ENCODE peak calls at places on chromosomes 3 and 15, in five cellular contexts. X, Y, B, Z and O are unnamed samples.
A peak's percentile ranks its signal among the peaks of the same experiment; 100 is the strongest.

GRCh38 chr3:152941825-152942224 is 106.9 kb downstream of the P2RY1 start:
- DNase-seq in X (no peak), Y (no peak), B (no peak), Z (no peak), O (no peak)

GRCh38 chr3:50241163-50241562 is 5.2 kb downstream of the GNAI2 start:
- DNase-seq in X (no peak), Y (no peak), B (no peak), Z (no peak), O (no peak)

GRCh38 chr15:92315595-92316211 is 78.0 kb upstream of the ST8SIA2 start:
- DNase-seq in X (no peak), Y (no peak), B (no peak), Z (no peak), O (no peak)

GRCh38 chr3:105780114-105780513 is 88.7 kb downstream of the CBLB start:
- DNase-seq in X (no peak), Y (no peak), B (no peak), Z (no peak), O (no peak)

GRCh38 chr15:90075420-90076289 is 26.6 kb downstream of the IDH2 start:
- DNase-seq in X (no peak), Y (no peak), B (no peak), Z (peak; percentile 97), O (no peak)

GRCh38 chr3:68614087-68614486 is 318.3 kb downstream of the TAFA4 start:
- DNase-seq in X (no peak), Y (no peak), B (no peak), Z (no peak), O (no peak)

GRCh38 chr3:134938024-134938525 is 143.0 kb downstream of the EPHB1 start:
- DNase-seq in X (no peak), Y (no peak), B (no peak), Z (no peak), O (no peak)

GRCh38 chr15:57533062-57533735 is 58.5 kb upstream of the MYZAP start:
- DNase-seq in X (no peak), Y (no peak), B (no peak), Z (no peak), O (no peak)

GRCh38 chr3:146187334-146187950 is 26.5 kb upstream of the PLOD2 start:
- DNase-seq in X (no peak), Y (no peak), B (no peak), Z (no peak), O (no peak)

GRCh38 chr3:64691051-64691450 is 3.3 kb upstream of the ADAMTS9 start:
- DNase-seq in X (no peak), Y (no peak), B (no peak), Z (peak; percentile 11), O (no peak)

GRCh38 chr3:4780545-4780957 is 198.7 kb upstream of the BHLHE40 start:
- DNase-seq in X (no peak), Y (no peak), B (no peak), Z (no peak), O (no peak)

GRCh38 chr15:69609176-69609575 is 156.6 kb downstream of the RPLP1 start:
- DNase-seq in X (no peak), Y (no peak), B (no peak), Z (peak; percentile 2), O (no peak)

GRCh38 chr3:193783166-193783896 is 190.3 kb downstream of the OPA1 start:
- DNase-seq in X (no peak), Y (peak; percentile 45), B (no peak), Z (peak; percentile 71), O (no peak)

GRCh38 chr15:56215769-56216168 is 27.9 kb downstream of the RFX7 start:
- DNase-seq in X (no peak), Y (no peak), B (no peak), Z (no peak), O (no peak)

GRCh38 chr3:184748219-184749135 is 36.6 kb upstream of the MAGEF1 start:
- DNase-seq in X (no peak), Y (peak; percentile 56), B (no peak), Z (peak; percentile 69), O (no peak)

GRCh38 chr15:29568840-29569532 is 253.3 kb downstream of the TJP1 start:
- DNase-seq in X (no peak), Y (no peak), B (no peak), Z (peak; percentile 32), O (no peak)

GRCh38 chr15:89801471-89802205 is 13.0 kb downstream of the ANPEP start:
- DNase-seq in X (no peak), Y (no peak), B (no peak), Z (no peak), O (no peak)

GRCh38 chr15:22903427-22903826 is 65.0 kb downstream of the NIPA2 start:
- DNase-seq in X (no peak), Y (no peak), B (no peak), Z (no peak), O (no peak)

GRCh38 chr3:129609591-129610169 is 3.2 kb upstream of the PLXND1 start:
- DNase-seq in X (no peak), Y (no peak), B (no peak), Z (peak; percentile 9), O (no peak)

GRCh38 chr3:129611446-129611800 is 4.9 kb upstream of the PLXND1 start:
- DNase-seq in X (no peak), Y (no peak), B (no peak), Z (no peak), O (no peak)

GRCh38 chr3:129608936-129609590 is 2.6 kb upstream of the PLXND1 start:
- DNase-seq in X (no peak), Y (no peak), B (no peak), Z (no peak), O (no peak)

GRCh38 chr3:129611812-129612349 is 5.4 kb upstream of the PLXND1 start:
- DNase-seq in X (no peak), Y (no peak), B (no peak), Z (no peak), O (peak; percentile 25)

GRCh38 chr3:129610276-129610675 is 3.8 kb upstream of the PLXND1 start:
- DNase-seq in X (no peak), Y (no peak), B (no peak), Z (no peak), O (no peak)
- H3K27ac ChIP-seq in X (no peak overlapping the region), Y (peak overlapping the region; percentile 85), B (no peak overlapping the region), Z (no peak overlapping the region), O (peak overlapping the region; percentile 38)

GRCh38 chr3:169825316-169825715 is 12.6 kb upstream of the LRRC34 start:
- DNase-seq in X (no peak), Y (no peak), B (no peak), Z (no peak), O (no peak)
- H3K27ac ChIP-seq in X (no peak overlapping the region), Y (no peak overlapping the region), B (no peak overlapping the region), Z (no peak overlapping the region), O (no peak overlapping the region)

DNA sequence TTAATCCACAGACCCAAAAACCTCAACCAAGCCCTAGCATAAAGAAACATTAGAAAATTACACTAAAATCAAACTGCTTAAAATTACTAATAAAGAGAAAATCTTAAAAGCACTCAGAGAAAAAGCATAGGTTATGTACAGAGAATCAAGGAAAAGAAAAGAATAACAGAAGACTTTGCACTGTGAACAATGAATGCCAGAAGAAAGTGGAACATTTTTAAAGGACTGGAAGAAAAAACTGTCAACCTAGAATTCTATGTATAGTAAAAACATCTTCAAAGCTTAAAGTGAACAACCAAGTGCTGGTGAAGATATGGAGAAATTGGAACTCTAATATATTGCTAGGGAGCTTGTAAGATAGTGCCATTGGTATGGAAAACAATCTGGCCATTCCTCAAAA is 82.7 kb upstream of the SLC6A11 start:
- DNase-seq in X (no peak), Y (no peak), B (no peak), Z (no peak), O (no peak)
- H3K27ac ChIP-seq in X (no peak overlapping the region), Y (no peak overlapping the region), B (no peak overlapping the region), Z (no peak overlapping the region), O (no peak overlapping the region)

DNA sequence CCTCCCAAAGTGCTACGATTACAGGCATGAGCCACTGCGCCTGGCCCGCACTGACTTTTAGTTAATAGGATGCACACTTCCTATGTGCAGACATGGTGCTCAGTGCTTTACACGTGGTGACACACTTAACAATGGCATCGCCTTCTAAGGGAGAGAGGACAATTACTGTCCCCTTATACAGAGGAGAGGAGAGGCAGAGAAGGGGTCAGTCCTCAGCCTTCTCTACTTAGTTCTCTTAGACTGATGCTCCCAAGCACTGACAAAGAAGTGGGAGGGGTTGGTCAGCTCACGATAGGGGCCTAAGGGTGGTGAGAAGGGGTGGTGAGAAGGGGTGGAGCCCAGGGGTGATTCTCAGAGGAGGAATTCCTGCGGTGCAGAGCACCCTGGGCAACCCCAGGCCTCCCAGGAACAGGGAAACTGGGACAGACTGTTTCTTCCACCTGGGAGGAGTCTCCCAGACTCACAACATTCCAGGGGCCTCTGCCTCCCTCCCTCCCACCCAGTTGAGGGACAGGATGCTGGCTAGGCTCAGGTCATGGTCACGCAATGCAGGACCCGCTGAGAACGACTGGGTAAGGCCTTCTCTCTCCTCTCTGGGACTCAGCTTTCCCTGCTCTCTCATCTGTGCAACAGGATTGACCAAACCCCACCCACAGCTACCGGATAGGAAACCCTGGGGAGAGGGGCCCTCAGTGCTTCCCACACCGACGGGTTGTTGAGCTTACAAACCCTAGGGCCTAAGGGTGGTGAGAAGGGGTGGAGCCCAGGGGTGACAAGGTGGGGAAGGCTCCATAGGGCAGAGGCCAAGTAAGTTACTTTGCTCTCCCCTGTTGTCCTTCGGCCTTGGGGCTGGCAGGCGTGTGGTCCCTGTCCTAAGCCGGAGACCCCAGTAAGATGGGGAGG is 1.6 kb downstream of the TPRA1 start:
- DNase-seq in X (no peak), Y (no peak), B (no peak), Z (peak; percentile 80), O (no peak)
- H3K27ac ChIP-seq in X (no peak overlapping the region), Y (peak overlapping the region; percentile 97), B (no peak overlapping the region), Z (no peak overlapping the region), O (peak overlapping the region; percentile 86)